ENCODE peak calls at places on chromosomes 2 and 18, in five cellular contexts. N is sigmoid colon, Q is stomach, K is transverse colon, T is ovary. F is an unnamed sample.

GRCh38 chr18:50182516-50182915 is 12.4 kb downstream of the MYO5B start:
- DNase-seq in T (no peak), Q (no peak), N (no peak), K (no peak), F (no peak)

GRCh38 chr2:767440-767839 is 90.2 kb upstream of the TMEM18 start:
- DNase-seq in K (no peak), N (no peak), Q (no peak), T (no peak), F (no peak)

GRCh38 chr2:230412369-230412706 is 3.7 kb upstream of the SP100 start:
- DNase-seq in T (no peak), Q (no peak), N (no peak), K (no peak), F (no peak)

GRCh38 chr2:236545814-236546480 is 23.7 kb upstream of the ACKR3 start:
- DNase-seq in N (no peak), Q (no peak), T (no peak), K (no peak), F (no peak)

GRCh38 chr2:37698931-37699481 is 27.6 kb upstream of the CDC42EP3 start:
- DNase-seq in K (no peak), T (no peak), N (no peak), Q (no peak), F (no peak)

GRCh38 chr2:73582364-73582763 is 59.9 kb downstream of the NAT8 start:
- DNase-seq in K (no peak), N (no peak), T (no peak), Q (no peak), F (no peak)

GRCh38 chr2:239289545-239289944 is 111.3 kb downstream of the HDAC4 start:
- DNase-seq in K (peak; percentile 6), Q (no peak), T (no peak), N (peak; percentile 61), F (no peak)

GRCh38 chr18:68919900-68920299 is 122.0 kb downstream of the CCDC102B start:
- DNase-seq in K (no peak), T (no peak), N (no peak), Q (no peak), F (no peak)

GRCh38 chr2:222897898-222898297 is 37.1 kb downstream of the ACSL3 start:
- DNase-seq in Q (no peak), K (no peak), T (no peak), N (no peak), F (no peak)

GRCh38 chr2:74759991-74760390 is 73.9 kb upstream of the HK2 start:
- DNase-seq in K (no peak), N (no peak), Q (no peak), T (no peak), F (no peak)

GRCh38 chr2:105454801-105455485 is 56.1 kb upstream of the FHL2 start:
- DNase-seq in K (peak; percentile 51), T (no peak), N (no peak), Q (peak; percentile 52), F (no peak)

GRCh38 chr2:120269076-120269744 is 16.6 kb downstream of the RALB start:
- DNase-seq in Q (no peak), T (no peak), K (no peak), N (no peak), F (no peak)

GRCh38 chr2:14778015-14778414 is 145.5 kb downstream of the LRATD1 start:
- DNase-seq in Q (no peak), N (no peak), K (no peak), T (no peak), F (no peak)

GRCh38 chr2:238847841-238848565 is at the start of gene TWIST2:
- DNase-seq in K (peak; percentile 58), T (peak; percentile 84), Q (peak; percentile 38), N (peak; percentile 96), F (peak; percentile 81)

GRCh38 chr18:47286776-47287410 is 35.4 kb upstream of the SKOR2 start:
- DNase-seq in T (no peak), K (no peak), Q (no peak), N (no peak), F (no peak)

GRCh38 chr2:179344970-179345369 is 80.3 kb upstream of the SESTD1 start:
- DNase-seq in N (no peak), K (no peak), Q (no peak), T (no peak), F (no peak)

GRCh38 chr2:60934153-60934722 is 52.9 kb downstream of the REL start:
- DNase-seq in N (no peak), T (no peak), K (no peak), Q (no peak), F (no peak)

GRCh38 chr2:60938301-60938700 is 56.9 kb downstream of the REL start:
- DNase-seq in Q (no peak), T (no peak), N (no peak), K (no peak), F (no peak)

GRCh38 chr2:60932954-60933353 is 51.6 kb downstream of the REL start:
- DNase-seq in N (no peak), T (no peak), K (no peak), Q (no peak), F (no peak)

GRCh38 chr2:60939622-60940021 is 58.2 kb downstream of the REL start:
- DNase-seq in T (no peak), Q (no peak), K (no peak), N (no peak), F (no peak)

GRCh38 chr2:60936757-60937156 is 55.4 kb downstream of the REL start:
- DNase-seq in T (no peak), Q (no peak), K (no peak), N (no peak), F (no peak)
- TF ChIP-seq POLR2A in T (no peak), Q (no peak), K (no peak), N (no peak), F (no peak)

GRCh38 chr2:134667541-134667940 is 51.3 kb downstream of the TMEM163 start:
- DNase-seq in Q (no peak), K (no peak), N (no peak), T (no peak), F (no peak)
- H3K4me1 ChIP-seq in Q (peaks cover 10% of the 10 kb centered on the region), K (peaks cover 5% of the 10 kb centered on the region), N (peaks cover 14% of the 10 kb centered on the region), T (peaks cover 11% of the 10 kb centered on the region), F (peaks cover 47% of the 10 kb centered on the region)

DNA sequence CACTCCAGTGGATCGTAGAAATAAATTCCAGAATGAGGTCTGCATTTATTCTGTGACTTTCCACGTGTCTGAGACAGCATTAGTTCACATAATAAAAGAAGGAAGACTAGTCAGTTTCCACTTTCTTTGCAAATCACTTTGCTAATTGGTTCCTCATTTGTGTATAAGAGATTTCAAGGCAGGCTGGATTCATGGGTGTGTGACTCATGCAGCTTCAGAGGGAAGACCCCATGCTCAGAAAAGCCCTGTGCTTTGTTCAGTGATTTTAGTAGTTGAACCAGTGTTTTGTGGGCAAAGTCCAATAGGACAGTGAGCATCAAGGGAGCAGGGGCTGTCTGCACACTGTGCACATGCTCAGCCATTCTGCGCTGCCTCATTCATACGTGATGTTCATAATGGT is 297.8 kb downstream of the DLGAP1 start:
- DNase-seq in T (no peak), Q (no peak), K (no peak), N (no peak), F (no peak)
- TF ChIP-seq EP300 in T (no peak), Q (no peak), K (no peak), N (no peak), F (no peak)

GRCh38 chr2:190977505-190977904 is 36.5 kb downstream of the STAT1 start:
- DNase-seq in K (no peak), N (no peak), T (no peak), Q (no peak), F (no peak)
- TF ChIP-seq POLR2A in K (no peak), N (no peak), T (no peak), Q (no peak), F (no peak)

DNA sequence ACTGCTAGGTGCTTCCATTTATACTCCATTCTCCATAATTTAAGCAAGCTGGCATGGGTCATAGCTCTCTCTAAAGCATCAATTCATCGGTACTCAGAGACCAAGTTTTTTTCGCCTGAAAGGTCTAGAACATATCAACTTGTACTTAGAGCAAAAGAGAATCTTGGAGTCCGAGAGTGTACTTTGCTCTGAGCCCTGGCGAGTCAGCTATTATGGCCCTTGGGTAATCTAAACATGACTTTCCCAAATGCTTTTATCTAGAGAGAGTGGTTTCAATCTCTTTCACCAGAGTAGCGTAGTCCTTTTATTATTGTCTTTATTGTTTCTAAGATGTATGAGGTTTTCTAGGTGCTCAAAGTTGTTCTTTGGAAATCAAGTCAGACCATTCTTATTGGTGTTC is 34.4 kb downstream of the MAIP1 start:
- DNase-seq in N (no peak), Q (no peak), K (peak; percentile 33), T (no peak), F (no peak)
- H3K4me1 ChIP-seq in N (no peaks in the 10 kb centered on the region), Q (no peaks in the 10 kb centered on the region), K (peaks cover 5% of the 10 kb centered on the region), T (no peaks in the 10 kb centered on the region), F (no peaks in the 10 kb centered on the region)

GRCh38 chr2:181777654-181778053 is 97.3 kb upstream of the NEUROD1 start:
- DNase-seq in T (no peak), K (no peak), Q (no peak), N (no peak), F (no peak)

GRCh38 chr2:181780159-181781081 is 100.1 kb upstream of the NEUROD1 start:
- DNase-seq in N (peak; percentile 69), Q (no peak), T (no peak), K (peak; percentile 13), F (no peak)

GRCh38 chr2:181781082-181781786 is 100.9 kb upstream of the NEUROD1 start:
- DNase-seq in N (no peak), T (no peak), Q (no peak), K (peak; percentile 65), F (no peak)

GRCh38 chr2:181778621-181779195 is 98.4 kb upstream of the NEUROD1 start:
- DNase-seq in N (no peak), K (no peak), T (no peak), Q (no peak), F (no peak)

GRCh38 chr2:181779288-181779871 is 99.1 kb upstream of the NEUROD1 start:
- DNase-seq in T (no peak), N (no peak), K (no peak), Q (no peak), F (no peak)
- TF ChIP-seq EP300 in T (no peak), N (no peak), K (no peak), Q (no peak), F (no peak)

GRCh38 chr2:194443926-194444325 is 1213.1 kb upstream of the SLC39A10 start:
- DNase-seq in K (no peak), N (no peak), Q (no peak), T (no peak), F (no peak)
- TF ChIP-seq POLR2A in K (no peak), N (no peak), Q (no peak), T (no peak), F (no peak)

F was measured in upper lobe of left lung.